ENCODE peak calls at places on chromosomes 6 and 20, in six cellular contexts. H is breast epithelium, L is sigmoid colon, I is ovary, B is stomach, C is tibial nerve. Q is an unnamed sample. For H3K4me1, the result is how much of the 10 kb centered on the place peaks cover.

GRCh38 chr6:842141-842540 is 149.2 kb upstream of the EXOC2 start:
- DNase-seq in H (no peak), L (no peak), I (no peak), B (no peak), C (no peak), Q (no peak)

GRCh38 chr6:12243169-12243568 is 47.0 kb upstream of the EDN1 start:
- DNase-seq in H (no peak), L (no peak), I (no peak), B (no peak), C (no peak), Q (no peak)

GRCh38 chr20:52129611-52130010 is 62.0 kb downstream of the ZFP64 start:
- DNase-seq in H (no peak), L (no peak), I (no peak), B (no peak), C (no peak), Q (no peak)

GRCh38 chr20:13397300-13397724 is 176.2 kb downstream of the ISM1 start:
- DNase-seq in H (no peak), L (no peak), I (no peak), B (no peak), C (no peak), Q (no peak)

GRCh38 chr6:46302176-46302575 is 131.4 kb upstream of the ENPP5 start:
- DNase-seq in H (no peak), L (no peak), I (no peak), B (no peak), C (no peak), Q (no peak)

GRCh38 chr6:97049254-97050004 is 124.9 kb downstream of the KLHL32 start:
- DNase-seq in H (no peak), L (no peak), I (no peak), B (no peak), C (no peak), Q (no peak)

GRCh38 chr20:50580016-50580747 is 70.0 kb downstream of the PTPN1 start:
- DNase-seq in H (peak), L (peak), I (peak), B (peak), C (peak), Q (peak)

GRCh38 chr6:110566346-110567125 is 90.1 kb upstream of the SLC22A16 start:
- DNase-seq in H (no peak), L (no peak), I (no peak), B (no peak), C (no peak), Q (no peak)

GRCh38 chr20:64113444-64113775 is 6.0 kb upstream of the NPBWR2 start:
- DNase-seq in H (no peak), L (no peak), I (no peak), B (no peak), C (no peak), Q (no peak)

GRCh38 chr6:44122821-44123220 is 4.4 kb downstream of the MRPL14 start:
- DNase-seq in H (no peak), L (no peak), I (no peak), B (no peak), C (no peak), Q (no peak)

GRCh38 chr6:135064586-135064985 is 10.0 kb upstream of the HBS1L start:
- DNase-seq in H (no peak), L (no peak), I (no peak), B (no peak), C (no peak), Q (no peak)

GRCh38 chr6:33321227-33321626 is 3.7 kb upstream of the ZBTB22 start:
- DNase-seq in H (no peak), L (no peak), I (no peak), B (no peak), C (no peak), Q (no peak)

GRCh38 chr6:154932562-154933027 is 62.5 kb upstream of the TIAM2 start:
- DNase-seq in H (no peak), L (no peak), I (no peak), B (no peak), C (no peak), Q (no peak)

GRCh38 chr6:170062904-170063220 is 228.0 kb downstream of the DLL1 start:
- DNase-seq in H (no peak), L (peak), I (peak), B (peak), C (no peak), Q (no peak)

GRCh38 chr6:52053038-52053704 is 34.2 kb downstream of the PKHD1 start:
- DNase-seq in H (no peak), L (no peak), I (no peak), B (no peak), C (no peak), Q (no peak)

GRCh38 chr6:16635810-16636602 is 125.3 kb downstream of the ATXN1 start:
- DNase-seq in H (no peak), L (no peak), I (no peak), B (no peak), C (no peak), Q (peak)

GRCh38 chr6:37974943-37975342 is 155.4 kb downstream of the ZFAND3 start:
- DNase-seq in H (no peak), L (no peak), I (no peak), B (no peak), C (no peak), Q (no peak)

GRCh38 chr6:14910692-14911547 is 334.9 kb upstream of the JARID2 start:
- DNase-seq in H (no peak), L (peak), I (no peak), B (peak), C (no peak), Q (peak)

GRCh38 chr6:3714768-3715167 is 36.7 kb downstream of the PXDC1 start:
- DNase-seq in H (no peak), L (no peak), I (no peak), B (no peak), C (no peak), Q (no peak)

GRCh38 chr6:7390218-7390878 is 740 bp downstream of the RIOK1 start:
- DNase-seq in H (no peak), L (no peak), I (no peak), B (no peak), C (no peak), Q (no peak)

GRCh38 chr6:158131926-158132325 is 36.1 kb downstream of the SERAC1 start:
- DNase-seq in H (no peak), L (no peak), I (no peak), B (no peak), C (no peak), Q (no peak)

GRCh38 chr6:109925060-109925459 is 53.1 kb upstream of the GPR6 start:
- DNase-seq in H (no peak), L (no peak), I (peak), B (no peak), C (no peak), Q (no peak)

GRCh38 chr20:6959900-6960312 is 192.4 kb downstream of the BMP2 start:
- DNase-seq in H (no peak), L (no peak), I (no peak), B (no peak), C (no peak), Q (no peak)

GRCh38 chr20:41892031-41892430 is 273.9 kb upstream of the CHD6 start:
- DNase-seq in H (no peak), L (no peak), I (no peak), B (no peak), C (no peak), Q (no peak)

GRCh38 chr20:62139636-62140035 is 3.6 kb downstream of the PSMA7 start:
- DNase-seq in H (no peak), L (no peak), I (no peak), B (no peak), C (no peak), Q (no peak)

GRCh38 chr20:62137092-62137384 is 6.2 kb downstream of the PSMA7 start:
- DNase-seq in H (no peak), L (no peak), I (no peak), B (no peak), C (no peak), Q (no peak)

GRCh38 chr20:62137478-62138203 is 5.6 kb downstream of the PSMA7 start:
- DNase-seq in H (no peak), L (no peak), I (no peak), B (no peak), C (no peak), Q (no peak)

GRCh38 chr20:62138912-62139311 is 4.3 kb downstream of the PSMA7 start:
- DNase-seq in H (no peak), L (no peak), I (no peak), B (no peak), C (no peak), Q (no peak)

DNA sequence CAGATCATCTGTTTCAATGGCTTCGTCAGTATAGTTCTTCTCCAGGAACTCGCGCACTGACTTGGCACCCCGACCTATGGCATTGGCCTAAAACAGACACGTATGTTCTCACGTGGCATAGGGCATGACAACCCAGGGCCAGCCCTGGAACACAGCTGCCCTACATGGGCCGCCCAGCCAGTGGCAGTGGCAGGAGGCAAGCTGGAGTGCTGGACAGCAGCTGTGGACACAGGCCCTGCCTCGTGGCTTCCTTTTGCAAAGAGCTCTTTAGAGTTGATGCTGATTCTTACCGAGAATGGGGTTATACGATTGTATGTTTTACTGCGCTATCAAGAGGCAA is 5.0 kb downstream of the PSMA7 start:
- DNase-seq in H (no peak), L (no peak), I (no peak), B (no peak), C (no peak), Q (no peak)
- H3K4me1 ChIP-seq in H (under half), L (under half), I (under half), B (under half), C (half or more), Q (half or more)

GRCh38 chr6:111625099-111625416 is 19.4 kb upstream of the TRAF3IP2 start:
- DNase-seq in H (no peak), L (no peak), I (no peak), B (no peak), C (no peak), Q (no peak)
- H3K4me3 ChIP-seq in H (no peak), L (no peak), I (no peak), B (no peak), C (no peak), Q (no peak)

GRCh38 chr6:31806470-31807272 is at the start of gene LSM2:
- DNase-seq in H (peak), L (peak), I (peak), B (peak), C (peak), Q (peak)
- TF ChIP-seq POLR2A in H (peak), L (peak), I (peak), B (no peak), C (peak), Q (peak)

GRCh38 chr6:156627524-156627923 is 149.7 kb upstream of the ARID1B start:
- DNase-seq in H (no peak), L (no peak), I (no peak), B (no peak), C (no peak), Q (no peak)
- H3K4me1 ChIP-seq in H (under half), L (under half), I (under half), B (under half), C (under half), Q (under half)

GRCh38 chr6:75143186-75143585 is 62.7 kb downstream of the COL12A1 start:
- DNase-seq in H (no peak), L (no peak), I (no peak), B (no peak), C (no peak), Q (no peak)
- H3K4me3 ChIP-seq in H (no peak), L (no peak), I (no peak), B (no peak), C (no peak), Q (no peak)

GRCh38 chr6:13679996-13680395 is 31.6 kb downstream of the RANBP9 start:
- DNase-seq in H (no peak), L (no peak), I (no peak), B (no peak), C (no peak), Q (no peak)

GRCh38 chr6:13680448-13680968 is 31.1 kb downstream of the RANBP9 start:
- DNase-seq in H (no peak), L (no peak), I (no peak), B (no peak), C (no peak), Q (no peak)

GRCh38 chr6:13683038-13683437 is 28.6 kb downstream of the RANBP9 start:
- DNase-seq in H (no peak), L (no peak), I (no peak), B (no peak), C (no peak), Q (no peak)

GRCh38 chr6:13682346-13682745 is 29.3 kb downstream of the RANBP9 start:
- DNase-seq in H (no peak), L (no peak), I (no peak), B (no peak), C (no peak), Q (no peak)

GRCh38 chr6:13681305-13682061 is 30.2 kb downstream of the RANBP9 start:
- DNase-seq in H (no peak), L (no peak), I (no peak), B (no peak), C (no peak), Q (no peak)
- TF ChIP-seq POLR2A in H (no peak), L (no peak), I (no peak), B (no peak), C (no peak), Q (no peak)